ENCODE peak calls at places on chromosomes 5 and 9, in six cellular contexts. One of them, this sample, is unnamed. For H3K27me3 and H3K36me3, the result is how much of the 10 kb centered on the place peaks cover.

GRCh38 chr5:36029914-36030313 is 36.8 kb downstream of the UGT3A2 start:
- DNase-seq in left ventricle myocardium inferior: no peak
- DNase-seq in mammary epithelial cell: no peak
- DNase-seq in heart left ventricle: no peak
- DNase-seq in uterus: no peak
- DNase-seq in adrenal gland: no peak
- DNase-seq in this sample: no peak

GRCh38 chr9:92100237-92100911 is 14.8 kb downstream of the SPTLC1 start:
- DNase-seq in left ventricle myocardium inferior: no peak
- DNase-seq in mammary epithelial cell: peak
- DNase-seq in heart left ventricle: no peak
- DNase-seq in uterus: no peak
- DNase-seq in adrenal gland: peak
- DNase-seq in this sample: no peak

GRCh38 chr9:107983191-107983603 is 493.6 kb upstream of the KLF4 start:
- DNase-seq in left ventricle myocardium inferior: no peak
- DNase-seq in mammary epithelial cell: peak
- DNase-seq in heart left ventricle: no peak
- DNase-seq in uterus: no peak
- DNase-seq in adrenal gland: no peak
- DNase-seq in this sample: no peak

GRCh38 chr5:469752-470483 is 26.9 kb downstream of the EXOC3 start:
- DNase-seq in left ventricle myocardium inferior: peak
- DNase-seq in mammary epithelial cell: no peak
- DNase-seq in heart left ventricle: no peak
- DNase-seq in uterus: no peak
- DNase-seq in adrenal gland: no peak
- DNase-seq in this sample: peak

GRCh38 chr9:74609671-74610416 is 112.7 kb downstream of the RORB start:
- DNase-seq in left ventricle myocardium inferior: no peak
- DNase-seq in mammary epithelial cell: peak
- DNase-seq in heart left ventricle: no peak
- DNase-seq in uterus: no peak
- DNase-seq in adrenal gland: no peak
- DNase-seq in this sample: no peak

GRCh38 chr5:34580983-34581382 is 75.1 kb upstream of the RAI14 start:
- DNase-seq in left ventricle myocardium inferior: no peak
- DNase-seq in mammary epithelial cell: no peak
- DNase-seq in heart left ventricle: no peak
- DNase-seq in uterus: no peak
- DNase-seq in adrenal gland: no peak
- DNase-seq in this sample: no peak

GRCh38 chr5:97102010-97102470 is 40.4 kb downstream of the LIX1 start:
- DNase-seq in left ventricle myocardium inferior: no peak
- DNase-seq in mammary epithelial cell: no peak
- DNase-seq in heart left ventricle: no peak
- DNase-seq in uterus: no peak
- DNase-seq in adrenal gland: no peak
- DNase-seq in this sample: no peak

GRCh38 chr9:84519486-84519885 is 150.0 kb upstream of the NTRK2 start:
- DNase-seq in left ventricle myocardium inferior: no peak
- DNase-seq in mammary epithelial cell: peak
- DNase-seq in heart left ventricle: no peak
- DNase-seq in uterus: no peak
- DNase-seq in adrenal gland: no peak
- DNase-seq in this sample: no peak

GRCh38 chr9:74775401-74775800 is 112.3 kb downstream of the TRPM6 start:
- DNase-seq in left ventricle myocardium inferior: no peak
- DNase-seq in mammary epithelial cell: no peak
- DNase-seq in heart left ventricle: no peak
- DNase-seq in uterus: no peak
- DNase-seq in adrenal gland: no peak
- DNase-seq in this sample: no peak

GRCh38 chr5:6328173-6328572 is 50.2 kb downstream of the MED10 start:
- DNase-seq in left ventricle myocardium inferior: no peak
- DNase-seq in mammary epithelial cell: peak
- DNase-seq in heart left ventricle: no peak
- DNase-seq in uterus: no peak
- DNase-seq in adrenal gland: no peak
- DNase-seq in this sample: no peak

GRCh38 chr9:86322973-86323644 is 31.1 kb downstream of the TUT7 start:
- DNase-seq in left ventricle myocardium inferior: no peak
- DNase-seq in mammary epithelial cell: no peak
- DNase-seq in heart left ventricle: no peak
- DNase-seq in uterus: no peak
- DNase-seq in adrenal gland: no peak
- DNase-seq in this sample: no peak

GRCh38 chr9:18863821-18864220 is 169.2 kb downstream of the SAXO1 start:
- DNase-seq in left ventricle myocardium inferior: no peak
- DNase-seq in mammary epithelial cell: no peak
- DNase-seq in heart left ventricle: no peak
- DNase-seq in uterus: peak
- DNase-seq in adrenal gland: no peak
- DNase-seq in this sample: no peak

GRCh38 chr5:171955761-171956160 is 50.7 kb downstream of the FBXW11 start:
- DNase-seq in left ventricle myocardium inferior: no peak
- DNase-seq in mammary epithelial cell: no peak
- DNase-seq in heart left ventricle: no peak
- DNase-seq in uterus: no peak
- DNase-seq in adrenal gland: no peak
- DNase-seq in this sample: no peak

GRCh38 chr9:10272830-10273229 is 340.0 kb downstream of the PTPRD start:
- DNase-seq in left ventricle myocardium inferior: no peak
- DNase-seq in mammary epithelial cell: no peak
- DNase-seq in heart left ventricle: no peak
- DNase-seq in uterus: no peak
- DNase-seq in adrenal gland: no peak
- DNase-seq in this sample: no peak

GRCh38 chr5:112390327-112390726 is 28.8 kb downstream of the EPB41L4A start:
- DNase-seq in left ventricle myocardium inferior: no peak
- DNase-seq in mammary epithelial cell: no peak
- DNase-seq in heart left ventricle: no peak
- DNase-seq in uterus: no peak
- DNase-seq in adrenal gland: no peak
- DNase-seq in this sample: no peak

GRCh38 chr9:100505564-100506159 is 32.7 kb downstream of the TMEFF1 start:
- DNase-seq in left ventricle myocardium inferior: peak
- DNase-seq in mammary epithelial cell: peak
- DNase-seq in heart left ventricle: peak
- DNase-seq in uterus: peak
- DNase-seq in adrenal gland: peak
- DNase-seq in this sample: peak

GRCh38 chr9:93189369-93190132 is 5.6 kb downstream of the WNK2 start:
- DNase-seq in left ventricle myocardium inferior: no peak
- DNase-seq in mammary epithelial cell: no peak
- DNase-seq in heart left ventricle: peak
- DNase-seq in uterus: no peak
- DNase-seq in adrenal gland: no peak
- DNase-seq in this sample: no peak

GRCh38 chr5:116585227-116585626 is 10.6 kb upstream of the SEMA6A start:
- DNase-seq in left ventricle myocardium inferior: no peak
- DNase-seq in mammary epithelial cell: no peak
- DNase-seq in heart left ventricle: no peak
- DNase-seq in uterus: no peak
- DNase-seq in adrenal gland: no peak
- DNase-seq in this sample: no peak

GRCh38 chr5:72760259-72760658 is 56.2 kb upstream of the TNPO1 start:
- DNase-seq in left ventricle myocardium inferior: no peak
- DNase-seq in mammary epithelial cell: peak
- DNase-seq in heart left ventricle: no peak
- DNase-seq in uterus: no peak
- DNase-seq in adrenal gland: no peak
- DNase-seq in this sample: no peak

GRCh38 chr5:116524505-116524904 is 50.1 kb downstream of the SEMA6A start:
- DNase-seq in left ventricle myocardium inferior: no peak
- DNase-seq in mammary epithelial cell: no peak
- DNase-seq in heart left ventricle: no peak
- DNase-seq in uterus: no peak
- DNase-seq in adrenal gland: no peak
- DNase-seq in this sample: no peak

GRCh38 chr5:147234825-147235635 is at the start of gene STK32A:
- DNase-seq in left ventricle myocardium inferior: peak
- DNase-seq in mammary epithelial cell: peak
- DNase-seq in heart left ventricle: peak
- DNase-seq in uterus: peak
- DNase-seq in adrenal gland: peak
- DNase-seq in this sample: peak

GRCh38 chr5:72600401-72600981 is 93.3 kb upstream of the ZNF366 start:
- DNase-seq in left ventricle myocardium inferior: no peak
- DNase-seq in mammary epithelial cell: peak
- DNase-seq in heart left ventricle: no peak
- DNase-seq in uterus: peak
- DNase-seq in adrenal gland: no peak
- DNase-seq in this sample: no peak

GRCh38 chr5:71011194-71011792 is 13.8 kb downstream of the NAIP start:
- DNase-seq in left ventricle myocardium inferior: no peak
- DNase-seq in mammary epithelial cell: no peak
- DNase-seq in heart left ventricle: no peak
- DNase-seq in uterus: no peak
- DNase-seq in adrenal gland: no peak
- DNase-seq in this sample: no peak

GRCh38 chr9:124399323-124399962 is 15.8 kb downstream of the PSMB7 start:
- DNase-seq in left ventricle myocardium inferior: peak
- DNase-seq in mammary epithelial cell: peak
- DNase-seq in heart left ventricle: no peak
- DNase-seq in uterus: no peak
- DNase-seq in adrenal gland: no peak
- DNase-seq in this sample: no peak

GRCh38 chr9:113587471-113588031 is 124.0 kb downstream of the RGS3 start:
- DNase-seq in left ventricle myocardium inferior: peak
- DNase-seq in mammary epithelial cell: no peak
- DNase-seq in heart left ventricle: peak
- DNase-seq in uterus: peak
- DNase-seq in adrenal gland: peak
- DNase-seq in this sample: peak

GRCh38 chr9:127524373-127524772 is 73.1 kb downstream of the LRSAM1 start:
- DNase-seq in left ventricle myocardium inferior: no peak
- DNase-seq in mammary epithelial cell: no peak
- DNase-seq in heart left ventricle: no peak
- DNase-seq in uterus: no peak
- DNase-seq in adrenal gland: no peak
- DNase-seq in this sample: no peak

GRCh38 chr5:1169608-1170115 is 31.7 kb upstream of the SLC6A19 start:
- DNase-seq in left ventricle myocardium inferior: no peak
- DNase-seq in mammary epithelial cell: no peak
- DNase-seq in heart left ventricle: no peak
- DNase-seq in uterus: no peak
- DNase-seq in adrenal gland: no peak
- DNase-seq in this sample: peak

DNA sequence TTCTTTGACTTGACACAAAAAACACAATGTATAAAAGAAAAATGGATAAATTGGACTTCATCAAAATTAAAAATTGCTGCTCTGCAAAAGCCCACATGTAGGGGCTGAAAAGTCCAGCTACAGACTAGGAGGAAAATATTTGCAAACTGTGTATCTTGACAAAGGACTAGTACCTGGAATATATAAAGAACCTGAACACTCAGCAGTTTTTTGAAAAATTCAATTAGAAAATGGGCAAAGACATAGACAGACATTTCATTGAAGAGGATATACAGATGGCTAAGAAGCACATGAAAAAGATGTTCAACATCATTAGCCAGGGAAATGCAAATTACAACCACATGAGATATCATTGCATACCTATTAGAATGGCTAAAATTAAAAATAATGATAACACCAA is 18.5 kb upstream of the TAL2 start:
- DNase-seq in left ventricle myocardium inferior: no peak
- DNase-seq in mammary epithelial cell: no peak
- DNase-seq in heart left ventricle: no peak
- DNase-seq in uterus: no peak
- DNase-seq in adrenal gland: no peak
- DNase-seq in this sample: no peak
- H3K27ac ChIP-seq in left ventricle myocardium inferior: no peak
- H3K27ac ChIP-seq in mammary epithelial cell: no peak
- H3K27ac ChIP-seq in heart left ventricle: no peak
- H3K27ac ChIP-seq in uterus: no peak
- H3K27ac ChIP-seq in adrenal gland: no peak
- H3K27ac ChIP-seq in this sample: no peak

DNA sequence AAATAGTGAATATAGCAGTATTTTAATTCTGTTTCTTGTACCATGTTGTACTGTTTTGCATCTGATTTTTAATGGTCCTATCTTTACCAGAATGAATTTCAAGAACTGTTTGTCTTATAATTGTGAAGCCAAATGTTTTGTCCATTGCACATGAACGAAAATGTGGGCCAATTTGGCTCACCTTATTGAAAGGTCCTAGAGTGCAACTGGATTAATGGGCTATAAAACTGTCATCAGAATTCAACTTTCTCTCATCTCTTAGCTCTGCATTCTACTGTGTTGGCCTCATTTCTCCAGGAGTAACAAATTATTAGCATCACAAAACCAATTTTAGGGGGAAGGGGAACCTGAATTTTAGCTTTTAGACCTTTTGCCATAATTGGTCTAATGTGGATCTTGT is 179.4 kb upstream of the NUDT12 start:
- DNase-seq in left ventricle myocardium inferior: no peak
- DNase-seq in mammary epithelial cell: no peak
- DNase-seq in heart left ventricle: no peak
- DNase-seq in uterus: no peak
- DNase-seq in adrenal gland: no peak
- DNase-seq in this sample: no peak
- H3K27me3 ChIP-seq in left ventricle myocardium inferior: under half
- H3K27me3 ChIP-seq in mammary epithelial cell: under half
- H3K27me3 ChIP-seq in heart left ventricle: under half
- H3K27me3 ChIP-seq in uterus: under half
- H3K27me3 ChIP-seq in adrenal gland: under half
- H3K27me3 ChIP-seq in this sample: under half

GRCh38 chr5:157294692-157295091 is 28.8 kb downstream of the CYFIP2 start:
- DNase-seq in left ventricle myocardium inferior: no peak
- DNase-seq in mammary epithelial cell: no peak
- DNase-seq in heart left ventricle: no peak
- DNase-seq in uterus: no peak
- DNase-seq in adrenal gland: no peak
- DNase-seq in this sample: no peak

GRCh38 chr5:157290981-157291711 is 25.2 kb downstream of the CYFIP2 start:
- DNase-seq in left ventricle myocardium inferior: no peak
- DNase-seq in mammary epithelial cell: no peak
- DNase-seq in heart left ventricle: no peak
- DNase-seq in uterus: no peak
- DNase-seq in adrenal gland: peak
- DNase-seq in this sample: peak

GRCh38 chr5:157290156-157290980 is 24.4 kb downstream of the CYFIP2 start:
- DNase-seq in left ventricle myocardium inferior: no peak
- DNase-seq in mammary epithelial cell: peak
- DNase-seq in heart left ventricle: no peak
- DNase-seq in uterus: no peak
- DNase-seq in adrenal gland: no peak
- DNase-seq in this sample: no peak

GRCh38 chr5:157292599-157292998 is 26.7 kb downstream of the CYFIP2 start:
- DNase-seq in left ventricle myocardium inferior: no peak
- DNase-seq in mammary epithelial cell: no peak
- DNase-seq in heart left ventricle: no peak
- DNase-seq in uterus: no peak
- DNase-seq in adrenal gland: no peak
- DNase-seq in this sample: no peak

GRCh38 chr5:157295247-157295646 is 29.3 kb downstream of the CYFIP2 start:
- DNase-seq in left ventricle myocardium inferior: no peak
- DNase-seq in mammary epithelial cell: no peak
- DNase-seq in heart left ventricle: no peak
- DNase-seq in uterus: no peak
- DNase-seq in adrenal gland: no peak
- DNase-seq in this sample: no peak
- H3K36me3 ChIP-seq in left ventricle myocardium inferior: under half
- H3K36me3 ChIP-seq in mammary epithelial cell: under half
- H3K36me3 ChIP-seq in heart left ventricle: under half
- H3K36me3 ChIP-seq in uterus: under half
- H3K36me3 ChIP-seq in adrenal gland: under half
- H3K36me3 ChIP-seq in this sample: under half

GRCh38 chr5:2857837-2858236 is 106.4 kb upstream of the IRX2 start:
- DNase-seq in left ventricle myocardium inferior: no peak
- DNase-seq in mammary epithelial cell: no peak
- DNase-seq in heart left ventricle: no peak
- DNase-seq in uterus: no peak
- DNase-seq in adrenal gland: no peak
- DNase-seq in this sample: no peak
- H3K27ac ChIP-seq in left ventricle myocardium inferior: no peak
- H3K27ac ChIP-seq in mammary epithelial cell: no peak
- H3K27ac ChIP-seq in heart left ventricle: no peak
- H3K27ac ChIP-seq in uterus: no peak
- H3K27ac ChIP-seq in adrenal gland: no peak
- H3K27ac ChIP-seq in this sample: no peak